ENCODE peak calls at places on chromosomes 5 and 9, in four cellular contexts. T is AG04450, D is foreskin keratinocyte, C is activated B cell treated with CpG ODN at 0.5 μM for 24 hours. X is an unnamed sample.

GRCh38 chr5:39323542-39323941 is 40.8 kb downstream of the C9 start:
- DNase-seq in T (no peak), D (no peak), C (no peak), X (no peak)

GRCh38 chr9:95157491-95158151 is 159.9 kb downstream of the FANCC start:
- DNase-seq in C (no peak), D (no peak), T (peak; percentile 87), X (no peak)

GRCh38 chr5:58294598-58295298 is 165.1 kb downstream of the PLK2 start:
- DNase-seq in C (no peak), D (peak; percentile 79), T (no peak), X (no peak)

GRCh38 chr5:178940569-178941360 is at the start of gene ZNF454:
- DNase-seq in T (peak; percentile 38), D (peak; percentile 81), C (no peak), X (no peak)

GRCh38 chr5:87541033-87541432 is 128.3 kb upstream of the CCNH start:
- DNase-seq in D (peak; percentile 34), T (no peak), C (no peak), X (no peak)

GRCh38 chr9:35789541-35789940 is 1.9 kb upstream of the NPR2 start:
- DNase-seq in T (no peak), C (no peak), D (no peak), X (no peak)

GRCh38 chr9:97398999-97399758 is 12.7 kb upstream of the TDRD7 start:
- DNase-seq in D (peak; percentile 74), T (peak; percentile 30), C (peak; percentile 68), X (peak; percentile 62)

GRCh38 chr9:123784513-123784912 is 145.4 kb downstream of the DENND1A start:
- DNase-seq in C (no peak), T (peak; percentile 68), D (peak; percentile 19), X (no peak)

GRCh38 chr9:98944130-98945074 is 695 bp downstream of the COL15A1 start:
- DNase-seq in T (no peak), D (peak; percentile 22), C (no peak), X (no peak)

GRCh38 chr5:77076961-77077820 is 9.9 kb downstream of the ZBED3 start:
- DNase-seq in T (peak; percentile 11), D (peak; percentile 12), C (peak; percentile 57), X (peak; percentile 55)

GRCh38 chr5:149857499-149857898 is 87.1 kb downstream of the PDE6A start:
- DNase-seq in C (no peak), D (peak; percentile 66), T (no peak), X (no peak)

GRCh38 chr5:33969572-33970452 is 14.7 kb downstream of the SLC45A2 start:
- DNase-seq in T (peak; percentile 43), D (peak; percentile 39), C (no peak), X (no peak)

GRCh38 chr5:132754947-132755346 is 7.7 kb downstream of the CCNI2 start:
- DNase-seq in C (no peak), D (no peak), T (peak; percentile 10), X (no peak)

GRCh38 chr9:69370430-69370829 is 45.4 kb downstream of the ENTREP1 start:
- DNase-seq in T (no peak), C (no peak), D (peak; percentile 61), X (no peak)

GRCh38 chr9:89802809-89803355 is 198.1 kb downstream of the GADD45G start:
- DNase-seq in T (no peak), D (peak; percentile 32), C (no peak), X (no peak)

GRCh38 chr5:65483474-65484346 is 2.0 kb upstream of the ADAMTS6 start:
- DNase-seq in C (no peak), T (no peak), D (peak; percentile 63), X (no peak)

GRCh38 chr9:84780385-84780784 is 110.9 kb downstream of the NTRK2 start:
- DNase-seq in T (no peak), C (no peak), D (no peak), X (no peak)

GRCh38 chr9:19533373-19533772 is 124.6 kb downstream of the ACER2 start:
- DNase-seq in C (no peak), D (no peak), T (no peak), X (no peak)

GRCh38 chr5:89034588-89034987 is 151.6 kb upstream of the MEF2C start:
- DNase-seq in D (no peak), T (no peak), C (no peak), X (no peak)

GRCh38 chr5:180115326-180116076 is 43.9 kb upstream of the RNF130 start:
- DNase-seq in T (no peak), D (no peak), C (no peak), X (no peak)

GRCh38 chr5:77367733-77368132 is 124.4 kb downstream of the WDR41 start:
- DNase-seq in T (no peak), D (peak; percentile 13), C (no peak), X (no peak)

DNA sequence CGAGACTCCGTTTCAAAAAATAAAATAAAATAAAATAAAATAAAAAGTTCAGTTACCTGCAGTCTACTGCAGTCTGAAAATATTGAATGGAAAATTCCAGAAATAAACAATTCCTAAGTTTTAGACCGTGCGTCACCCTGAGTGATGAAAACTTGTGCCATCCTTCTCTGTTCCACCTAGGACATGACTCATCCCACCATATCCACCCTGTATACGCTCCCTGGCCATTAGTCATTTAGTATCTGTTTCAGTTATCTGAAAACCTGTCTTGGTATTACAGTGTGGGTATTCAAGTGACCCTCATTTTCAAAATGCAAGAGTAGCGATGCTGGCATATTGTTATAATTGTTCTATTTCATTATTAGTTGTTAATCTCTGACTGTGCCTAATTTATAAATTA is 51.8 kb upstream of the TEX48 start:
- DNase-seq in T (no peak), C (no peak), D (peak; percentile 97), X (no peak)
- TF ChIP-seq CTCF in T (no peak), C (no peak), D (no peak), X (no peak)

GRCh38 chr5:17895296-17896058 is 261.2 kb downstream of the TAF11L14 start:
- DNase-seq in T (no peak), D (peak; percentile 57), C (no peak), X (no peak)

GRCh38 chr5:17888155-17888554 is 253.9 kb downstream of the TAF11L14 start:
- DNase-seq in C (no peak), D (no peak), T (no peak), X (no peak)

GRCh38 chr5:17891881-17892280 is 257.6 kb downstream of the TAF11L14 start:
- DNase-seq in C (no peak), D (no peak), T (no peak), X (no peak)

GRCh38 chr5:17890501-17890900 is 256.2 kb downstream of the TAF11L14 start:
- DNase-seq in D (no peak), C (no peak), T (no peak), X (no peak)
- TF ChIP-seq CTCF in D (peak; percentile 26), C (no peak), T (no peak), X (no peak)

DNA sequence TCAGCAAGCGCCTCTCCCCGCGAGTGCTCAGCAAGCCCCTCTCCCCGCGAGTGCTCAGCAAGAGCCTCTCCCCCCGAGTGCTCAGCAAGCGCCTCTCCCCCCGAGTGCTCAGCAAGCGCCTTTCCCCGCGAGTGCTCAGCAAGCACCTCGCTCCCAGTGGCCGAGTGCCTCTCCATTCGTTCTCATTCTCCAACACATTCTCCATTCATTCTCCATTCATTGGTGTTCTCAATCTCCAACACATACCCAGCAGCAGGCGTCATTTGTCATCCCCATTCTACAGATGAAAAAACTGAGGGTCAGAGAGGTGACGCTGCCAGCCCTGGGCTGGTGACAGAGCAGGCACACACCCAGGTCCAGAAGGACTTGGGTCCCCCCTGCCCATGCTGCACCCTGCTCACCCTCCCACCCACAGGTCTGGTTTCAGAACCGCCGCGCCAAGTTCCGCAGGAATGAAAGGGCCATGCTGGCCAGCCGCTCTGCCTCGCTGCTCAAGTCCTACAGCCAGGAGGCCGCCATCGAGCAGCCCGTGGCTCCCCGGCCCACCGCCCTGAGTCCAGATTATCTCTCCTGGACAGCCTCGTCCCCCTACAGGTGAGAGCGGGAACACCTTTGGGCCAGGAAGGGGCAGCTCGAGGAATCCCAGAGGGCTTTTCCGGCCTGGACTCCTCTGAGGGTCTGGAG is 32.5 kb downstream of the PTGES start:
- DNase-seq in C (no peak), T (no peak), D (no peak), X (no peak)
- TF ChIP-seq CTCF in C (no peak), T (peak; percentile 35), D (peak; percentile 42), X (peak; percentile 10)

GRCh38 chr5:11387382-11387781 is 516.9 kb downstream of the CTNND2 start:
- DNase-seq in D (no peak), T (no peak), C (no peak), X (no peak)

GRCh38 chr5:11385251-11385900 is 518.9 kb downstream of the CTNND2 start:
- DNase-seq in D (no peak), T (no peak), C (no peak), X (no peak)

GRCh38 chr5:11385901-11386293 is 518.3 kb downstream of the CTNND2 start:
- DNase-seq in T (no peak), C (no peak), D (no peak), X (no peak)

GRCh38 chr5:11383506-11384095 is 520.6 kb downstream of the CTNND2 start:
- DNase-seq in T (no peak), D (no peak), C (no peak), X (no peak)

GRCh38 chr5:11384441-11385250 is 519.6 kb downstream of the CTNND2 start:
- DNase-seq in C (no peak), D (peak; percentile 4), T (no peak), X (no peak)
- TF ChIP-seq CTCF in C (no peak), D (no peak), T (no peak), X (no peak)

GRCh38 chr5:55914971-55915370 is 63.8 kb downstream of the IL31RA start:
- DNase-seq in D (no peak), T (no peak), C (no peak), X (no peak)

GRCh38 chr5:55914141-55914413 is 62.9 kb downstream of the IL31RA start:
- DNase-seq in D (no peak), T (no peak), C (no peak), X (no peak)

GRCh38 chr5:55908804-55909203 is 57.6 kb downstream of the IL31RA start:
- DNase-seq in T (no peak), D (no peak), C (no peak), X (no peak)

GRCh38 chr5:55913396-55914140 is 62.4 kb downstream of the IL31RA start:
- DNase-seq in C (no peak), T (no peak), D (no peak), X (no peak)

DNA sequence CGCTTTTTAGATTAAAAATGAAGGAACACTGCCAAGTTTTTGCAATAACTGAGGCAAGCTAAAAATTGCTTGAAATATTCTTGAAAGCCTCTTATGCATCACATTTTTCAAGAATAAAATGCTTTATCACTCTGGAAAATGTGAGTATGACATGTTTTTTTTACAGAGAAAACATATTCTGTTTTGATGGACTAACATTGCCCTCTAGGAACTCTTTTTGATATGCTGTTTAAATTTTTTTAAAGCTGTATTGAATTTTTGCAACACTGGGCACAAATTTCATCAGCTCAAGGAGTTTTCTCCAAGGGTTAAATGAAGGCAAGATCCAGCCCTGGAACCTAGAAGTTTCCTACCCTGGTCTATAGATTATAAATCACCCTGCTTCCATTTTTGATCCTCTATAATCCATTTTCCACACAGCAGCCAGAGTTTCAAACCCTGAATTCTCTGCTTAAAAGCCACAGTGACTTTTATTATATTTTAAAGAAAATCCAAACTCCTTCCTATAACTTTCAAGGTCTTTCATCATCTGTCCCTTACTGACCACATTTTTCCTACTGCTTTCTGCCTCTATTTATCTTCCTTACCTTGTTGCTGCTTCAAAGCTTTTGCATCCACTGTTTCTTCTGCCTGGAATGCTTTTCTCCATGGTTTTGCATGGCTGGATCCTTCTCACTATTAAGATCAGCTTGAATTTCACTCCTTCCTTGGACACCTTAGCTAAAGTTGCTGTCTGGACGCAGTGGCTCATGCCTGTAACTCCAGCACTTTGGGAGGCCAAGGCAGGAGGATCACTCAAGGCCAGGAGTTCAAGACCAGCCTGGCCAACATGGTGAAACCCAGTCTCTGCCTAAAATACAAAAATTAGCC is 60.9 kb downstream of the IL31RA start:
- DNase-seq in D (no peak), C (no peak), T (no peak), X (no peak)
- TF ChIP-seq CTCF in D (peak; percentile 43), C (no peak), T (no peak), X (no peak)